ENCODE peak calls at places on chromosome 12, in eight cellular contexts. E, H, U, A, K, C, B and P are unnamed samples.

GRCh38 chr12:117342682-117343081 is 18.7 kb downstream of the NOS1 start:
- DNase-seq in E (no peak), H (no peak), U (no peak), A (no peak), K (no peak), C (no peak), B (no peak), P (no peak)

GRCh38 chr12:93877446-93877845 is 200.3 kb downstream of the CRADD start:
- DNase-seq in E (no peak), H (no peak), U (no peak), A (no peak), K (no peak), C (no peak), B (no peak), P (no peak)

GRCh38 chr12:71157601-71158233 is at the start of gene TSPAN8:
- DNase-seq in E (no peak), H (no peak), U (no peak), A (no peak), K (no peak), C (no peak), B (peak; percentile 66), P (no peak)

GRCh38 chr12:68332726-68333630 is 816 bp upstream of the MDM1 start:
- DNase-seq in E (peak; percentile 54), H (no peak), U (peak; percentile 21), A (no peak), K (no peak), C (no peak), B (no peak), P (no peak)

GRCh38 chr12:105209091-105209490 is 26.9 kb downstream of the APPL2 start:
- DNase-seq in E (no peak), H (no peak), U (no peak), A (no peak), K (no peak), C (no peak), B (no peak), P (no peak)

GRCh38 chr12:47783024-47783755 is 10.2 kb downstream of the SLC48A1 start:
- DNase-seq in E (no peak), H (no peak), U (no peak), A (no peak), K (no peak), C (peak; percentile 71), B (no peak), P (no peak)

GRCh38 chr12:105843989-105844768 is 294.6 kb downstream of the NUAK1 start:
- DNase-seq in E (no peak), H (no peak), U (no peak), A (no peak), K (no peak), C (no peak), B (no peak), P (peak; percentile 15)

GRCh38 chr12:64083285-64084210 is 138.5 kb downstream of the KICS2 start:
- DNase-seq in E (peak; percentile 88), H (no peak), U (peak; percentile 95), A (peak; percentile 68), K (no peak), C (no peak), B (peak; percentile 87), P (peak; percentile 91)

GRCh38 chr12:51320695-51321320 is 3.2 kb downstream of the BIN2 start:
- DNase-seq in E (peak; percentile 56), H (peak; percentile 48), U (peak; percentile 51), A (no peak), K (peak; percentile 64), C (no peak), B (no peak), P (no peak)

GRCh38 chr12:24767016-24767415 is 181.9 kb downstream of the BCAT1 start:
- DNase-seq in E (no peak), H (no peak), U (no peak), A (no peak), K (peak; percentile 13), C (no peak), B (no peak), P (no peak)

GRCh38 chr12:78519422-78519821 is 345.2 kb upstream of the SYT1 start:
- DNase-seq in E (no peak), H (no peak), U (no peak), A (no peak), K (no peak), C (no peak), B (no peak), P (no peak)

GRCh38 chr12:87384226-87384625 is 645.0 kb downstream of the C12orf50 start:
- DNase-seq in E (no peak), H (no peak), U (no peak), A (no peak), K (no peak), C (no peak), B (no peak), P (no peak)

GRCh38 chr12:96907681-96908163 is 665 bp downstream of the NEDD1 start:
- DNase-seq in E (peak; percentile 46), H (no peak), U (peak; percentile 22), A (no peak), K (peak; percentile 42), C (no peak), B (no peak), P (peak; percentile 51)

GRCh38 chr12:77049767-77050353 is 15.5 kb downstream of the E2F7 start:
- DNase-seq in E (peak; percentile 82), H (no peak), U (peak; percentile 81), A (no peak), K (peak; percentile 80), C (no peak), B (no peak), P (peak; percentile 72)

GRCh38 chr12:130765186-130765659 is 49.1 kb upstream of the RIMBP2 start:
- DNase-seq in E (peak; percentile 42), H (no peak), U (peak; percentile 24), A (no peak), K (peak; percentile 30), C (no peak), B (no peak), P (peak; percentile 5)

GRCh38 chr12:115774148-115774905 is 503.2 kb downstream of the MED13L start:
- DNase-seq in E (no peak), H (no peak), U (no peak), A (no peak), K (no peak), C (no peak), B (no peak), P (no peak)

GRCh38 chr12:116542345-116542950 is 16.7 kb upstream of the MAP1LC3B2 start:
- DNase-seq in E (no peak), H (no peak), U (no peak), A (no peak), K (no peak), C (peak; percentile 82), B (no peak), P (no peak)

GRCh38 chr12:117045998-117046374 is 53.2 kb downstream of the TESC start:
- DNase-seq in E (no peak), H (no peak), U (no peak), A (no peak), K (no peak), C (no peak), B (no peak), P (no peak)

GRCh38 chr12:95390192-95390591 is 83.8 kb upstream of the METAP2 start:
- DNase-seq in E (no peak), H (peak; percentile 4), U (no peak), A (no peak), K (peak; percentile 63), C (no peak), B (no peak), P (no peak)

GRCh38 chr12:93572712-93573551 is 457 bp downstream of the SOCS2 start:
- DNase-seq in E (peak; percentile 47), H (peak; percentile 33), U (peak; percentile 21), A (no peak), K (peak; percentile 33), C (peak; percentile 81), B (no peak), P (peak; percentile 32)

GRCh38 chr12:11840350-11840749 is 190.9 kb downstream of the ETV6 start:
- DNase-seq in E (no peak), H (no peak), U (no peak), A (no peak), K (no peak), C (no peak), B (no peak), P (no peak)

DNA sequence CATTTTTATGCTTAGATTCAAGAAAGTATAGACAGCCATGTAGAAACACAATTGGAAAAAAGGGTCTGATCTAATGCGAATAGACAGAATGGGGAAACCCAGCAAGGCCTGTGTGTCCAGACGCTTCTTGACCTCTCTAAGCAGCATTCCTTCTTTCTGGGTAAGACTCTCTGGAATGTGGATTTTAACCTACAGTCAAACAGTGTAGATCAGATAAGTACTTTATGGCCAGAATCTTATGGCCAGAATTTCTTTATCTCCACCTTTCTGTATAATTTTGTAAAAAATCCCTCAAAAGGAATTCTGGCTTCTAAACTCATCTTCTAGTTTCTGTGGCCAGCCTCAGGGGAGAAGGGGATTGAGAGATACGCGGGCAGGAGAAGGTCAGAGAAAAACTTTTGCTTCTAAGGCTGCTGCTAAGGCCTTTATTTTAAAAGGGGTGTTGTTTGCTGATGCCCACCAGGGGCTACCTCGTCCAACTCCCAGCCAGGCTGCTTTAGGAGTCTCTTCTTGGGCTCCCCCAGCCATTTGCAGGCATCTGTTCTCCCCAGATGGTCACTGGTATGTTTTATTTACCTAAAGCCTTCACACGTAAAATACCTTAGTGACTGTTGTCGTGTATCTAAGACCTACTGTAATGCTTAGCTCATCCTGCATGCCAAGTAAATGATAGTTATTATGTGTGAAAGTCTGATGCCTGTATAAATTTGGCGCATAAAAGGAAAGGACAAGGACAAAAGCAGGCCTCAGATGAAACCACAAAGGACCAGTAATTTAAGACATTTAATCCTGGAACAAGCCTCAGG is 68.4 kb downstream of the ANO6 start:
- DNase-seq in E (peak; percentile 86), H (no peak), U (peak; percentile 76), A (no peak), K (no peak), C (no peak), B (no peak), P (peak; percentile 73)
- TF ChIP-seq CTCF in E (peak; percentile 29), H (no peak), U (peak; percentile 4), A (no peak), K (no peak), C (no peak), B (no peak), P (peak; percentile 18)

DNA sequence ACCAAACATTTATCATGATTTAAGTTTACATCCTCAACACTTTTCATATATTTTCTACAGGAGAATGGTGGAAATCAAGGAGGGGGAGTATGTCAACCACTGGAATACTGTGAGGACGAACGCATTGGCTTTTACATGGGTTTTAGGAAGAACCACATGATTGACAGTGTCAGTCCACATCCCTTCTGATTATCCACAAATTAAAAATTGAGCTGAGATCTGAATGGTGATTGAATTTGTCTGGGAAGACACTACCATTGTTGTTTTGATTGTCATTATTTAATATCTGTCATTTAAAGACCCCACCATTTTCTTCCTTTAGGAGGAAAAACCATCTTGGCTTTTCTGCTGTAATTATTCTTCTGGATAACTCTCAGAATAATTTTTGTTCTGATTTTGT is 31.3 kb upstream of the KLRF1 start:
- DNase-seq in E (no peak), H (no peak), U (no peak), A (no peak), K (no peak), C (no peak), B (no peak), P (no peak)
- H3K4me3 ChIP-seq in E (no peak overlapping the region), H (no peak overlapping the region), U (no peak overlapping the region), A (no peak overlapping the region), K (no peak overlapping the region), C (no peak overlapping the region), B (no peak overlapping the region), P (no peak overlapping the region)

GRCh38 chr12:113316155-113316554 is 18.8 kb downstream of the SLC8B1 start:
- DNase-seq in E (no peak), H (no peak), U (no peak), A (no peak), K (no peak), C (no peak), B (no peak), P (no peak)
- TF ChIP-seq CTCF in E (peak; percentile 6), H (peak; percentile 27), U (no peak), A (no peak), K (no peak), C (no peak), B (no peak), P (peak; percentile 13)

GRCh38 chr12:749871-750270 is 2.5 kb upstream of the WNK1 start:
- DNase-seq in E (no peak), H (no peak), U (no peak), A (no peak), K (peak; percentile 37), C (no peak), B (no peak), P (no peak)
- H3K4me3 ChIP-seq in E (no peak overlapping the region), H (peak overlapping the region; percentile 59), U (no peak overlapping the region), A (no peak overlapping the region), K (peak overlapping the region; percentile 71), C (no peak overlapping the region), B (no peak overlapping the region), P (no peak overlapping the region)